ENCODE peak calls at places on chromosomes 4 and X, in four cellular contexts. C is HuH-7, U is AG09309, P is NAMALWA. S is an unnamed sample.
A peak's percentile ranks its signal among the peaks of the same experiment; 100 is the strongest.

GRCh38 chr4:10416441-10416840 is 40.8 kb downstream of the ZNF518B start:
- DNase-seq in C (no peak), P (no peak), U (no peak), S (peak; percentile 58)

GRCh38 chr4:64539234-64539849 is 130.1 kb upstream of the TECRL start:
- DNase-seq in P (peak; percentile 66), C (peak; percentile 22), U (peak; percentile 25), S (peak; percentile 57)

GRCh38 chr4:123510666-123511065 is 114.1 kb downstream of the SPRY1 start:
- DNase-seq in U (no peak), P (no peak), C (no peak), S (no peak)

GRCh38 chr4:108473163-108473720 is 147.1 kb upstream of the RPL34 start:
- DNase-seq in C (no peak), P (no peak), U (no peak), S (peak; percentile 24)

GRCh38 chr4:124097447-124097846 is 615.1 kb downstream of the ANKRD50 start:
- DNase-seq in C (no peak), P (no peak), U (no peak), S (no peak)

GRCh38 chrX:6226053-6226645 is 2.5 kb downstream of the NLGN4X start:
- DNase-seq in U (no peak), P (no peak), C (no peak), S (no peak)

GRCh38 chr4:74267998-74268606 is 40.2 kb upstream of the EPGN start:
- DNase-seq in C (no peak), P (no peak), U (no peak), S (no peak)

GRCh38 chr4:47418147-47418546 is 45.4 kb downstream of the COMMD8 start:
- DNase-seq in U (no peak), C (no peak), P (no peak), S (no peak)

GRCh38 chrX:39476596-39476995 is 621.2 kb downstream of the BCOR start:
- DNase-seq in C (no peak), U (no peak), P (no peak), S (no peak)

GRCh38 chrX:14939644-14940043 is 66.4 kb downstream of the MOSPD2 start:
- DNase-seq in P (no peak), C (no peak), U (no peak), S (no peak)

GRCh38 chrX:136055651-136056221 is 70.5 kb downstream of the SLC9A6 start:
- DNase-seq in P (no peak), U (peak; percentile 84), C (no peak), S (no peak)

GRCh38 chr4:15882675-15883086 is 55.9 kb downstream of the FGFBP1 start:
- DNase-seq in P (peak; percentile 89), U (peak; percentile 52), C (peak; percentile 58), S (peak; percentile 62)

GRCh38 chr4:10887600-10887999 is 203.0 kb upstream of the CLNK start:
- DNase-seq in C (no peak), U (no peak), P (no peak), S (no peak)

GRCh38 chr4:15002659-15003440 is 569 bp downstream of the CPEB2 start:
- DNase-seq in U (no peak), C (peak; percentile 55), P (peak; percentile 80), S (peak; percentile 89)

GRCh38 chrX:25941559-25942250 is 196.4 kb upstream of the MAGEB18 start:
- DNase-seq in C (no peak), U (no peak), P (no peak), S (no peak)

GRCh38 chr4:186701273-186701672 is 22.4 kb downstream of the FAT1 start:
- DNase-seq in P (no peak), U (no peak), C (no peak), S (no peak)

GRCh38 chr4:130722370-130722769 is 1626.4 kb downstream of the C4orf33 start:
- DNase-seq in C (no peak), P (no peak), U (no peak), S (no peak)

GRCh38 chr4:184821242-184821641 is 4.5 kb downstream of the ACSL1 start:
- DNase-seq in C (no peak), P (no peak), U (no peak), S (no peak)

GRCh38 chrX:139720136-139720535 is 12.2 kb upstream of the MCF2 start:
- DNase-seq in U (no peak), C (no peak), P (no peak), S (no peak)

GRCh38 chr4:163592207-163592606 is 97.7 kb downstream of the TMA16 start:
- DNase-seq in C (no peak), P (peak; percentile 42), U (no peak), S (no peak)

GRCh38 chr4:30386266-30386895 is 333.8 kb upstream of the PCDH7 start:
- DNase-seq in U (no peak), C (no peak), P (no peak), S (no peak)

GRCh38 chr4:39636786-39637185 is 1.9 kb downstream of the SMIM14 start:
- DNase-seq in P (peak; percentile 54), U (no peak), C (no peak), S (peak; percentile 15)

GRCh38 chr4:87529187-87529586 is at the start of gene SPARCL1:
- DNase-seq in U (no peak), P (no peak), C (no peak), S (no peak)

GRCh38 chrX:70168238-70169188 is 8.8 kb upstream of the DGAT2L6 start:
- DNase-seq in P (no peak), U (peak; percentile 11), C (no peak), S (no peak)

GRCh38 chr4:24279492-24279891 is 304.9 kb downstream of the DHX15 start:
- DNase-seq in C (no peak), P (no peak), U (no peak), S (no peak)

GRCh38 chrX:16797358-16797757 is 11.1 kb downstream of the TXLNG start:
- DNase-seq in U (no peak), P (no peak), C (no peak), S (no peak)

GRCh38 chrX:39816871-39817731 is 280.7 kb downstream of the BCOR start:
- DNase-seq in C (no peak), P (no peak), U (no peak), S (peak; percentile 8)

GRCh38 chrX:154827194-154827593 is 7.3 kb downstream of the SMIM9 start:
- DNase-seq in U (no peak), P (no peak), C (no peak), S (no peak)

GRCh38 chrX:20271730-20272129 is 5.0 kb upstream of the RPS6KA3 start:
- DNase-seq in U (no peak), P (no peak), C (no peak), S (no peak)

S was measured in activated CD4-positive, alpha-beta T cell treated with anti-CD3 and anti-CD28 coated beads, Interleukin-2, amount 10 ng/mL, durations not matched to agents 7 days and 5 days.